ENCODE peak calls at places on chromosome 6, in four cellular contexts. U, R, M and C are unnamed samples.

GRCh38 chr6:45697605-45698004 is 318.1 kb downstream of the CLIC5 start:
- DNase-seq in U (no peak), R (no peak), M (peak; percentile 35), C (no peak)

GRCh38 chr6:15398657-15399287 is 152.9 kb downstream of the JARID2 start:
- DNase-seq in U (no peak), R (no peak), M (no peak), C (no peak)

GRCh38 chr6:71126506-71126905 is 162.1 kb upstream of the OGFRL1 start:
- DNase-seq in U (no peak), R (no peak), M (no peak), C (no peak)

GRCh38 chr6:16438677-16439615 is 200.6 kb downstream of the GMPR start:
- DNase-seq in U (no peak), R (no peak), M (no peak), C (no peak)

GRCh38 chr6:24273471-24273870 is 84.4 kb downstream of the DCDC2 start:
- DNase-seq in U (no peak), R (no peak), M (no peak), C (no peak)

GRCh38 chr6:163338671-163339405 is 75.7 kb upstream of the QKI start:
- DNase-seq in U (no peak), R (no peak), M (no peak), C (no peak)

GRCh38 chr6:151682251-151682650 is 125.2 kb upstream of the ESR1 start:
- DNase-seq in U (no peak), R (no peak), M (no peak), C (no peak)

GRCh38 chr6:30683137-30683979 is 3.1 kb downstream of the PPP1R18 start:
- DNase-seq in U (no peak), R (no peak), M (no peak), C (no peak)

GRCh38 chr6:90573624-90574023 is 13.2 kb downstream of the MAP3K7 start:
- DNase-seq in U (no peak), R (no peak), M (no peak), C (no peak)

GRCh38 chr6:30820196-30820595 is 64.1 kb upstream of the DDR1 start:
- DNase-seq in U (no peak), R (no peak), M (peak; percentile 73), C (no peak)

GRCh38 chr6:114421219-114421618 is 78.4 kb upstream of the HS3ST5 start:
- DNase-seq in U (no peak), R (peak; percentile 34), M (no peak), C (no peak)

GRCh38 chr6:3561745-3562144 is 104.9 kb upstream of the SLC22A23 start:
- DNase-seq in U (no peak), R (no peak), M (no peak), C (no peak)

GRCh38 chr6:87993331-87993730 is 54.3 kb upstream of the SPACA1 start:
- DNase-seq in U (no peak), R (no peak), M (no peak), C (no peak)

GRCh38 chr6:10626154-10626741 is 68.2 kb downstream of the C6orf52 start:
- DNase-seq in U (no peak), R (no peak), M (no peak), C (no peak)

GRCh38 chr6:169837529-169838250 is 86.3 kb downstream of the ERMARD start:
- DNase-seq in U (no peak), R (no peak), M (no peak), C (peak; percentile 85)

GRCh38 chr6:63644668-63645326 is 9.2 kb downstream of the PHF3 start:
- DNase-seq in U (no peak), R (no peak), M (no peak), C (no peak)

GRCh38 chr6:113848280-113848679 is 8.9 kb upstream of the MARCKS start:
- DNase-seq in U (no peak), R (no peak), M (no peak), C (no peak)

GRCh38 chr6:151389640-151390275 is 1.6 kb downstream of the ZBTB2 start:
- DNase-seq in U (peak; percentile 59), R (no peak), M (no peak), C (no peak)

GRCh38 chr6:40389176-40389767 is 197.9 kb downstream of the LRFN2 start:
- DNase-seq in U (no peak), R (no peak), M (no peak), C (no peak)
- TF ChIP-seq POLR2AphosphoS5 in U (no peak), R (no peak), M (no peak), C (no peak)

DNA sequence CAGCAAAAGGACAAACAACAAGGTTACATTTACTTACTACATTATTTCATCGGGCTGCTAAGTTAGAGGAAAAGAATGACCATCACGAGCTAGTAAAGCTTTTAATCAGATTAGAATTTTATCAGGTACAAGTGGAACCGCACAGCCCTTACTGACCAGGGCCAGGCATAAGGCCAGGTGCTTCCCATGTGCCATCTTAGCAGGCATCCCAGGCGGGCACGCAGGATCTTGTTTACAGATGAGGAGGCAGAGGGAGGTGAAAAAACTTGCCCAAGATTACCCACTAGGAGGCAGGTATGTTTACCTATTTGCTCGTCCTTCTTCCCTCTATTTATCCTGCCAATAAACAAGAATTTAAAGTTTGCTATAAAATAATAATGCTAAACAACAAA is 10.7 kb downstream of the EZR start:
- DNase-seq in U (no peak), R (no peak), M (no peak), C (no peak)
- TF ChIP-seq CTCF in U (no peak), R (no peak), M (peak; percentile 40), C (no peak)

GRCh38 chr6:142946181-142946923 is 1.4 kb upstream of the HIVEP2 start:
- DNase-seq in U (peak; percentile 98), R (peak; percentile 79), M (peak; percentile 95), C (peak; percentile 99)
- TF ChIP-seq POLR2A in U (no peak), R (no peak), M (no peak), C (peak; percentile 93)

GRCh38 chr6:44254201-44254956 is 2.9 kb downstream of the SLC35B2 start:
- DNase-seq in U (no peak), R (no peak), M (no peak), C (no peak)

GRCh38 chr6:44253307-44254101 is 3.8 kb downstream of the SLC35B2 start:
- DNase-seq in U (no peak), R (no peak), M (no peak), C (no peak)

GRCh38 chr6:44256291-44257006 is 879 bp downstream of the SLC35B2 start:
- DNase-seq in U (no peak), R (no peak), M (no peak), C (no peak)

GRCh38 chr6:44255848-44256247 is 1.5 kb downstream of the SLC35B2 start:
- DNase-seq in U (no peak), R (no peak), M (no peak), C (no peak)

DNA sequence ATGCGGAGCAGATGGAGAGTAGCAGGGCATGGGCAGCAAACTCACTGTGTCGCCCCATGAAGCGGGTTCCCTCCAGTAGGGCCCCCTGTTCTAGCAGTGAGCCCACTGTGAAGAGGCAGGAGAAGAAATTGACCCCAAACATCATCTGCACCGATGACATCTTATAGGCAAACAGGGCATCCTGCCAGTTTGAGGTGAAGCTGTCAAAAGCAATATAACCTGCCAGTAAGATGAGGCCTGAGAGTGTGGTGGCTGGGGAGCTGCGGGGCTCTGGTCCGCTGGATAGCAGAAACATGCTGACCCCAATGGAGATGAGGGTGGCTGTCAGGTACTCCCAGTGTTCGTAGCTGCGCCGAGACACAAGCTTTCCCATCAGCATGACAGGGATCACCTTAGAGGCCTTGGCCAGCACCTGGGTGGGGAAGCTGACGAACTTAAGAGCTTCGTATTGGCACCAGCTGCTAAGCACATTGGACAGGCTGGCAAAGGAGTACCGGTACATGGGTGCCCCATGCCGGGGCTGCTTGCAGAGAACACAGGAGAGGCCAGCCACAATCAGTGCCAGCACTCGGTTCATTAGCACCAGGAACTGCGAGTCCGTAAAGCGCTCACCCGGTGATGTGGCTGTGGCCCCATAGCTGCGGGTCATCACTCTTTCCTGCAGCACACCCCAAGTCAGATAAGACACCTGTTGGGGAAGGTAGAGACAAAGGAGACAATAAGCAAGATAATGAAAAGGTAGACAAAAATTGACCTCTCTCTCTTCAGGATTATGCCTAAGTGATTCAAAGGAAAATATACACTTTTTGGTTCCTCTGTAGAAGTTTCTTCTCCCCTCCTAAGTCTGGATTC is 2.1 kb downstream of the SLC35B2 start:
- DNase-seq in U (no peak), R (no peak), M (no peak), C (no peak)
- TF ChIP-seq POLR2AphosphoS5 in U (no peak), R (peak; percentile 92), M (peak; percentile 67), C (no peak)

GRCh38 chr6:89311853-89312531 is 3.1 kb downstream of the GABRR2 start:
- DNase-seq in U (no peak), R (peak; percentile 38), M (no peak), C (no peak)
- TF ChIP-seq CTCF in U (peak; percentile 60), R (peak; percentile 98), M (peak; percentile 15), C (peak; percentile 9)

GRCh38 chr6:118559659-118560058 is 11.6 kb downstream of the PLN start:
- DNase-seq in U (no peak), R (no peak), M (no peak), C (no peak)
- TF ChIP-seq POLR2A in U (no peak), R (no peak), M (no peak), C (no peak)

DNA sequence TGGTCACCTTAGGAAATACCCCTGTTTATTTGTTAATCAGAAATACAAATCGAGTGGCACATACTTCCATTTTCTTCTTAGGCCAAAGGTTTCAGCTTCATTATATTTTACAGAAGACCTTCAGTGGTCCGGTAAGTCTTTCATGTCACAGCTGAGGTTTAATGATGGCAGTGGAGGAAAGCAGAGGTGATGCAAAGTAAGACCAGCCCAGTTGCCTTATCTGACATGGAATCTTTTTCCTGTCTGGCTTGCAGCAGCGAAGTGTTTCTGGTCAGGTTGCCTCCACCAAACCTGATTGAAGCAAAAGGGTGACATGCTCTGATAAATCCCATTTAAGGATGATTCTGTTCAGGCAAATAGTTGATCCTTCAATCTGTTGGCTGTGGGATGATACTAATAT is 100.0 kb downstream of the PRDM1 start:
- DNase-seq in U (no peak), R (no peak), M (no peak), C (no peak)
- TF ChIP-seq POLR2AphosphoS5 in U (no peak), R (no peak), M (no peak), C (no peak)